ENCODE peak calls at places on chromosomes 13 and 19, in four cellular contexts. C, J, F and H are unnamed samples.

GRCh38 chr19:41373993-41374392 is 2.3 kb upstream of the TMEM91 start:
- DNase-seq in F (no peak), C (no peak), J (peak), H (no peak)

GRCh38 chr13:46297338-46297737 is 85.6 kb downstream of the LRRC63 start:
- DNase-seq in F (no peak), J (no peak), C (no peak), H (no peak)

GRCh38 chr19:867855-868457 is 8.5 kb downstream of the CFD start:
- DNase-seq in F (no peak), C (no peak), J (no peak), H (no peak)

GRCh38 chr19:2171349-2172145 is 7.8 kb downstream of the DOT1L start:
- DNase-seq in C (peak), J (peak), F (peak), H (no peak)

GRCh38 chr13:52809310-52809769 is 39.1 kb downstream of the PCDH8 start:
- DNase-seq in C (no peak), J (peak), F (no peak), H (no peak)

GRCh38 chr19:13163609-13164364 is 13.6 kb downstream of the IER2 start:
- DNase-seq in J (no peak), C (no peak), F (peak), H (peak)

GRCh38 chr13:29507356-29507755 is 88.1 kb downstream of the SLC7A1 start:
- DNase-seq in J (peak), F (no peak), C (no peak), H (no peak)

GRCh38 chr13:101919541-101920306 is 467.2 kb downstream of the ITGBL1 start:
- DNase-seq in C (no peak), J (peak), F (no peak), H (no peak)

GRCh38 chr13:50081106-50081898 is 66.1 kb downstream of the KCNRG start:
- DNase-seq in C (peak), J (peak), F (peak), H (no peak)

GRCh38 chr13:30804474-30804873 is 69.1 kb downstream of the ALOX5AP start:
- DNase-seq in F (no peak), J (no peak), C (no peak), H (no peak)

GRCh38 chr13:75345191-75345590 is 136.8 kb downstream of the TBC1D4 start:
- DNase-seq in C (no peak), F (no peak), J (no peak), H (no peak)

GRCh38 chr13:21542563-21542962 is 61.4 kb downstream of the MICU2 start:
- DNase-seq in F (no peak), J (no peak), C (no peak), H (no peak)

GRCh38 chr13:100140441-100140840 is 51.5 kb downstream of the PCCA start:
- DNase-seq in J (no peak), C (no peak), F (no peak), H (no peak)

GRCh38 chr19:4284176-4284958 is 5.3 kb downstream of the SHD start:
- DNase-seq in F (no peak), J (no peak), C (no peak), H (no peak)